ENCODE peak calls at places on chromosomes 7 and 10, in ten cellular contexts. One of them, this sample, is unnamed.

GRCh38 chr10:129448539-129448938 is 18.5 kb upstream of the MGMT start:
- DNase-seq in AG10803: no peak
- DNase-seq in astrocyte: no peak
- DNase-seq in RWPE1: no peak
- DNase-seq in lower lobe of right lung: no peak
- DNase-seq in endothelial cell: no peak
- DNase-seq in esophagus squamous epithelium: no peak
- DNase-seq in mammary epithelial cell: no peak
- DNase-seq in GM20000: no peak
- DNase-seq in mesothelial cell of epicardium: no peak
- DNase-seq in this sample: no peak

GRCh38 chr7:107615910-107616680 is 36.0 kb downstream of the BCAP29 start:
- DNase-seq in AG10803: no peak
- DNase-seq in astrocyte: no peak
- DNase-seq in RWPE1: no peak
- DNase-seq in lower lobe of right lung: no peak
- DNase-seq in endothelial cell: no peak
- DNase-seq in esophagus squamous epithelium: no peak
- DNase-seq in mammary epithelial cell: peak; percentile 32
- DNase-seq in GM20000: no peak
- DNase-seq in mesothelial cell of epicardium: no peak
- DNase-seq in this sample: no peak

GRCh38 chr10:13716161-13717071 is 129.7 kb downstream of the PRPF18 start:
- DNase-seq in AG10803: peak; percentile 90
- DNase-seq in astrocyte: peak; percentile 96
- DNase-seq in RWPE1: no peak
- DNase-seq in lower lobe of right lung: no peak
- DNase-seq in endothelial cell: no peak
- DNase-seq in esophagus squamous epithelium: no peak
- DNase-seq in mammary epithelial cell: no peak
- DNase-seq in GM20000: no peak
- DNase-seq in mesothelial cell of epicardium: no peak
- DNase-seq in this sample: peak; percentile 90

GRCh38 chr7:144414815-144415214 is 11.3 kb upstream of the NOBOX start:
- DNase-seq in AG10803: no peak
- DNase-seq in astrocyte: no peak
- DNase-seq in RWPE1: no peak
- DNase-seq in lower lobe of right lung: no peak
- DNase-seq in endothelial cell: no peak
- DNase-seq in esophagus squamous epithelium: no peak
- DNase-seq in mammary epithelial cell: no peak
- DNase-seq in GM20000: no peak
- DNase-seq in mesothelial cell of epicardium: no peak
- DNase-seq in this sample: peak; percentile 25

GRCh38 chr7:590731-591551 is 71.3 kb upstream of the PDGFA start:
- DNase-seq in AG10803: no peak
- DNase-seq in astrocyte: no peak
- DNase-seq in RWPE1: no peak
- DNase-seq in lower lobe of right lung: peak; percentile 44
- DNase-seq in endothelial cell: no peak
- DNase-seq in esophagus squamous epithelium: no peak
- DNase-seq in mammary epithelial cell: peak; percentile 16
- DNase-seq in GM20000: no peak
- DNase-seq in mesothelial cell of epicardium: no peak
- DNase-seq in this sample: no peak

GRCh38 chr10:73848821-73849489 is 25.4 kb downstream of the CAMK2G start:
- DNase-seq in AG10803: peak; percentile 78
- DNase-seq in astrocyte: peak; percentile 45
- DNase-seq in RWPE1: peak; percentile 90
- DNase-seq in lower lobe of right lung: peak; percentile 88
- DNase-seq in endothelial cell: peak; percentile 90
- DNase-seq in esophagus squamous epithelium: peak; percentile 32
- DNase-seq in mammary epithelial cell: peak; percentile 55
- DNase-seq in GM20000: peak; percentile 93
- DNase-seq in mesothelial cell of epicardium: peak; percentile 58
- DNase-seq in this sample: peak; percentile 84

GRCh38 chr10:99266383-99266782 is 30.7 kb upstream of the HPSE2 start:
- DNase-seq in AG10803: no peak
- DNase-seq in astrocyte: no peak
- DNase-seq in RWPE1: no peak
- DNase-seq in lower lobe of right lung: no peak
- DNase-seq in endothelial cell: no peak
- DNase-seq in esophagus squamous epithelium: no peak
- DNase-seq in mammary epithelial cell: no peak
- DNase-seq in GM20000: no peak
- DNase-seq in mesothelial cell of epicardium: no peak
- DNase-seq in this sample: no peak

GRCh38 chr10:13707156-13707881 is 120.6 kb downstream of the PRPF18 start:
- DNase-seq in AG10803: peak; percentile 87
- DNase-seq in astrocyte: peak; percentile 96
- DNase-seq in RWPE1: peak; percentile 79
- DNase-seq in lower lobe of right lung: peak; percentile 58
- DNase-seq in endothelial cell: peak; percentile 61
- DNase-seq in esophagus squamous epithelium: no peak
- DNase-seq in mammary epithelial cell: peak; percentile 80
- DNase-seq in GM20000: peak; percentile 50
- DNase-seq in mesothelial cell of epicardium: peak; percentile 48
- DNase-seq in this sample: peak; percentile 97

GRCh38 chr7:154927624-154928125 is 75.2 kb downstream of the PAXIP1 start:
- DNase-seq in AG10803: peak; percentile 90
- DNase-seq in astrocyte: peak; percentile 73
- DNase-seq in RWPE1: peak; percentile 71
- DNase-seq in lower lobe of right lung: no peak
- DNase-seq in endothelial cell: peak; percentile 59
- DNase-seq in esophagus squamous epithelium: peak; percentile 35
- DNase-seq in mammary epithelial cell: peak; percentile 72
- DNase-seq in GM20000: peak; percentile 68
- DNase-seq in mesothelial cell of epicardium: no peak
- DNase-seq in this sample: peak; percentile 95

GRCh38 chr10:86315543-86315942 is 51.1 kb downstream of the GRID1 start:
- DNase-seq in AG10803: no peak
- DNase-seq in astrocyte: no peak
- DNase-seq in RWPE1: no peak
- DNase-seq in lower lobe of right lung: no peak
- DNase-seq in endothelial cell: no peak
- DNase-seq in esophagus squamous epithelium: no peak
- DNase-seq in mammary epithelial cell: no peak
- DNase-seq in GM20000: no peak
- DNase-seq in mesothelial cell of epicardium: no peak
- DNase-seq in this sample: no peak

GRCh38 chr10:35336921-35337741 is 822 bp downstream of the CCNY start:
- DNase-seq in AG10803: no peak
- DNase-seq in astrocyte: peak; percentile 15
- DNase-seq in RWPE1: peak; percentile 38
- DNase-seq in lower lobe of right lung: peak; percentile 72
- DNase-seq in endothelial cell: peak; percentile 45
- DNase-seq in esophagus squamous epithelium: no peak
- DNase-seq in mammary epithelial cell: peak; percentile 42
- DNase-seq in GM20000: peak; percentile 64
- DNase-seq in mesothelial cell of epicardium: no peak
- DNase-seq in this sample: no peak
- TF ChIP-seq CTCF in AG10803: no peak
- TF ChIP-seq CTCF in astrocyte: no peak
- TF ChIP-seq CTCF in RWPE1: no peak
- TF ChIP-seq CTCF in lower lobe of right lung: no peak
- TF ChIP-seq CTCF in endothelial cell: no peak
- TF ChIP-seq CTCF in esophagus squamous epithelium: no peak
- TF ChIP-seq CTCF in mammary epithelial cell: no peak
- TF ChIP-seq CTCF in GM20000: no peak
- TF ChIP-seq CTCF in mesothelial cell of epicardium: no peak
- TF ChIP-seq CTCF in this sample: no peak

GRCh38 chr10:119403927-119404326 is 138.6 kb downstream of the RGS10 start:
- DNase-seq in AG10803: no peak
- DNase-seq in astrocyte: no peak
- DNase-seq in RWPE1: no peak
- DNase-seq in lower lobe of right lung: no peak
- DNase-seq in endothelial cell: no peak
- DNase-seq in esophagus squamous epithelium: no peak
- DNase-seq in mammary epithelial cell: no peak
- DNase-seq in GM20000: no peak
- DNase-seq in mesothelial cell of epicardium: no peak
- DNase-seq in this sample: no peak
- TF ChIP-seq CTCF in AG10803: no peak
- TF ChIP-seq CTCF in astrocyte: no peak
- TF ChIP-seq CTCF in RWPE1: no peak
- TF ChIP-seq CTCF in lower lobe of right lung: no peak
- TF ChIP-seq CTCF in endothelial cell: no peak
- TF ChIP-seq CTCF in esophagus squamous epithelium: no peak
- TF ChIP-seq CTCF in mammary epithelial cell: no peak
- TF ChIP-seq CTCF in GM20000: no peak
- TF ChIP-seq CTCF in mesothelial cell of epicardium: no peak
- TF ChIP-seq CTCF in this sample: no peak

GRCh38 chr10:6135039-6135438 is 46.2 kb downstream of the RBM17 start:
- DNase-seq in AG10803: no peak
- DNase-seq in astrocyte: no peak
- DNase-seq in RWPE1: no peak
- DNase-seq in lower lobe of right lung: no peak
- DNase-seq in endothelial cell: no peak
- DNase-seq in esophagus squamous epithelium: no peak
- DNase-seq in mammary epithelial cell: no peak
- DNase-seq in GM20000: peak; percentile 54
- DNase-seq in mesothelial cell of epicardium: no peak
- DNase-seq in this sample: no peak

GRCh38 chr10:6133331-6134098 is 44.7 kb downstream of the RBM17 start:
- DNase-seq in AG10803: no peak
- DNase-seq in astrocyte: peak; percentile 64
- DNase-seq in RWPE1: no peak
- DNase-seq in lower lobe of right lung: no peak
- DNase-seq in endothelial cell: no peak
- DNase-seq in esophagus squamous epithelium: no peak
- DNase-seq in mammary epithelial cell: no peak
- DNase-seq in GM20000: no peak
- DNase-seq in mesothelial cell of epicardium: no peak
- DNase-seq in this sample: no peak

GRCh38 chr10:6135589-6136168 is 46.8 kb downstream of the RBM17 start:
- DNase-seq in AG10803: no peak
- DNase-seq in astrocyte: no peak
- DNase-seq in RWPE1: no peak
- DNase-seq in lower lobe of right lung: no peak
- DNase-seq in endothelial cell: no peak
- DNase-seq in esophagus squamous epithelium: no peak
- DNase-seq in mammary epithelial cell: no peak
- DNase-seq in GM20000: no peak
- DNase-seq in mesothelial cell of epicardium: no peak
- DNase-seq in this sample: no peak

GRCh38 chr10:6136215-6137201 is 47.7 kb downstream of the RBM17 start:
- DNase-seq in AG10803: peak; percentile 72
- DNase-seq in astrocyte: peak; percentile 78
- DNase-seq in RWPE1: peak; percentile 52
- DNase-seq in lower lobe of right lung: no peak
- DNase-seq in endothelial cell: no peak
- DNase-seq in esophagus squamous epithelium: no peak
- DNase-seq in mammary epithelial cell: peak; percentile 78
- DNase-seq in GM20000: peak; percentile 76
- DNase-seq in mesothelial cell of epicardium: no peak
- DNase-seq in this sample: peak; percentile 58

DNA sequence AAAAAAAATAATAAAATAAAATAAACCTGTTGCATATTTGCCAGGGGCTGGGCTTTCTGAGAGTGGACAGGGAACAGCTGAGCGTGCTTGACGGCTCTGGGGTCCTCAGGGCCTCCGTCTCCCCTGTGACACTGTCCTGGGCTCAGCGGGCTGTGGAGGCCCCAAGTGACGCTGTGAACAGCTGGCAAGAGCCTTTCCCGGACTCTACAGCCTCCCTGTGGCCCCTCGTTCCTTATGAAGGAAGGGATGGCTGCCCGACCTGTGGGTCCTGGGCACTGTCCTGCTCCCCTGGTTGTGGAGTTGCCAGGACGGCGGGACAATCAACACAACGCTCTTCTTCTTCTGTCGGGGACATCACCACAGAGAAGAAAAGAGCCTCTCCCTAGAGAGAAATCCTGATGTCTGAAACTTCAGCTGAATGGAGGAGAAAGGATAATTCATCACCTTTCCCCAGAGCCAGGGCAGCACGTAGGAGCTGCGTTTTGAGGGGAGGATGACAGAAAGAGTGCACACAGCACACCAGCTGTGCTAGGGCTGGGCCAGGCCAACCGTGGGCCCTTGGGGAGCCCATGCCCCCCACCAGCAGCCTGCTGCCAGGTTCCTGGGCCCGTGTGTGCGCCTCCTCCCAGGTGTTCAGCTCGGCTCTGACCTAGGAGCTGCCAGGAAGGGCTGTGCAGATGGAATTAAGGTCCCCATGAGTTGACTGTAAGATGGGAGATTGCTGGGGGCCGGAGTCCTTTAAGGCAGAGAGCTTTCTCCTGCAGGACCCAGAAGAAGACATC is 45.5 kb downstream of the RBM17 start:
- DNase-seq in AG10803: no peak
- DNase-seq in astrocyte: no peak
- DNase-seq in RWPE1: no peak
- DNase-seq in lower lobe of right lung: no peak
- DNase-seq in endothelial cell: no peak
- DNase-seq in esophagus squamous epithelium: no peak
- DNase-seq in mammary epithelial cell: no peak
- DNase-seq in GM20000: no peak
- DNase-seq in mesothelial cell of epicardium: no peak
- DNase-seq in this sample: no peak
- TF ChIP-seq CTCF in AG10803: no peak
- TF ChIP-seq CTCF in astrocyte: no peak
- TF ChIP-seq CTCF in RWPE1: no peak
- TF ChIP-seq CTCF in lower lobe of right lung: no peak
- TF ChIP-seq CTCF in endothelial cell: no peak
- TF ChIP-seq CTCF in esophagus squamous epithelium: no peak
- TF ChIP-seq CTCF in mammary epithelial cell: no peak
- TF ChIP-seq CTCF in GM20000: no peak
- TF ChIP-seq CTCF in mesothelial cell of epicardium: no peak
- TF ChIP-seq CTCF in this sample: no peak

GRCh38 chr7:151518105-151518780 is 1.5 kb downstream of the RHEB start:
- DNase-seq in AG10803: peak; percentile 40
- DNase-seq in astrocyte: peak; percentile 32
- DNase-seq in RWPE1: no peak
- DNase-seq in lower lobe of right lung: peak; percentile 66
- DNase-seq in endothelial cell: peak; percentile 19
- DNase-seq in esophagus squamous epithelium: no peak
- DNase-seq in mammary epithelial cell: peak; percentile 72
- DNase-seq in GM20000: peak; percentile 29
- DNase-seq in mesothelial cell of epicardium: no peak
- DNase-seq in this sample: peak; percentile 37
- TF ChIP-seq CTCF in AG10803: peak; percentile 13
- TF ChIP-seq CTCF in astrocyte: no peak
- TF ChIP-seq CTCF in RWPE1: no peak
- TF ChIP-seq CTCF in lower lobe of right lung: no peak
- TF ChIP-seq CTCF in endothelial cell: no peak
- TF ChIP-seq CTCF in esophagus squamous epithelium: no peak
- TF ChIP-seq CTCF in mammary epithelial cell: peak; percentile 19
- TF ChIP-seq CTCF in GM20000: no peak
- TF ChIP-seq CTCF in mesothelial cell of epicardium: no peak
- TF ChIP-seq CTCF in this sample: no peak

DNA sequence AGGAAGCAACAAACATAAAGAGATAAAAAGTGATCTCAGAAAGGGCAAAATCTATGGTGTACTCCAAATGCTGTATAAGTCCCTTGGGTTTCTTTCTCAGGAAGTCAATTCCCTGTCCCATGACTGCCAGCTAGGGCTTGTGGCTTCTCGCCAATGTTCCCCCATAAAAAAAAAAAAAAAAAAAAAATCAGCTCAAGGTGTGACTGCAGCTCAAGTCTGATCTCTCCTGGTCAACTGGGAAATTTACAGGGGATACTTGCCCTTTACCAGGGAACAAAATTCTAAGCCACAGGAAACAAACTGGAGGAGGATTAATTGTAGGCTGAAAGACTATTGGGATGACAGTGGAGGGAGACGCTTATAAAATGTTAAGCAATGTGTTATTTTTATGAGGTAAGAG is 76.0 kb downstream of the PCGF5 start:
- DNase-seq in AG10803: peak; percentile 16
- DNase-seq in astrocyte: no peak
- DNase-seq in RWPE1: peak; percentile 31
- DNase-seq in lower lobe of right lung: no peak
- DNase-seq in endothelial cell: no peak
- DNase-seq in esophagus squamous epithelium: no peak
- DNase-seq in mammary epithelial cell: peak; percentile 43
- DNase-seq in GM20000: no peak
- DNase-seq in mesothelial cell of epicardium: no peak
- DNase-seq in this sample: peak; percentile 55
- TF ChIP-seq CTCF in AG10803: no peak
- TF ChIP-seq CTCF in astrocyte: peak; percentile 30
- TF ChIP-seq CTCF in RWPE1: no peak
- TF ChIP-seq CTCF in lower lobe of right lung: no peak
- TF ChIP-seq CTCF in endothelial cell: no peak
- TF ChIP-seq CTCF in esophagus squamous epithelium: no peak
- TF ChIP-seq CTCF in mammary epithelial cell: peak; percentile 37
- TF ChIP-seq CTCF in GM20000: no peak
- TF ChIP-seq CTCF in mesothelial cell of epicardium: no peak
- TF ChIP-seq CTCF in this sample: peak; percentile 37